ENCODE peak calls at places on chromosomes 11 and 22, in six cellular contexts. W, V, R, S, J and C are unnamed samples.
A peak's percentile ranks its signal among the peaks of the same experiment; 100 is the strongest.

GRCh38 chr22:20807315-20807752 is 33.4 kb downstream of the SERPIND1 start:
- DNase-seq in W (no peak), V (peak; percentile 89), R (peak; percentile 81), S (peak; percentile 71), J (peak; percentile 35), C (peak; percentile 80)

GRCh38 chr11:120601566-120601965 is 90.0 kb downstream of the GRIK4 start:
- DNase-seq in W (no peak), V (no peak), R (peak; percentile 11), S (peak; percentile 12), J (peak; percentile 33), C (peak; percentile 48)

GRCh38 chr11:1031121-1031899 is 5.2 kb downstream of the MUC6 start:
- DNase-seq in W (no peak), V (no peak), R (no peak), S (no peak), J (no peak), C (no peak)

GRCh38 chr11:59463176-59463575 is 6.4 kb downstream of the OR4D6 start:
- DNase-seq in W (no peak), V (no peak), R (no peak), S (peak; percentile 25), J (peak; percentile 26), C (peak; percentile 92)

GRCh38 chr11:2524446-2525165 is 79.8 kb downstream of the KCNQ1 start:
- DNase-seq in W (no peak), V (no peak), R (no peak), S (no peak), J (no peak), C (no peak)

GRCh38 chr11:36033082-36033751 is 89.4 kb downstream of the LDLRAD3 start:
- DNase-seq in W (no peak), V (no peak), R (no peak), S (no peak), J (no peak), C (no peak)

GRCh38 chr22:48572951-48573350 is 1254.7 kb downstream of the BRD1 start:
- DNase-seq in W (no peak), V (no peak), R (no peak), S (no peak), J (no peak), C (no peak)

GRCh38 chr22:17541476-17541875 is 21.8 kb upstream of the SLC25A18 start:
- DNase-seq in W (no peak), V (no peak), R (no peak), S (no peak), J (no peak), C (no peak)

GRCh38 chr22:48760481-48761238 is 1067.0 kb downstream of the BRD1 start:
- DNase-seq in W (no peak), V (no peak), R (no peak), S (no peak), J (no peak), C (no peak)

GRCh38 chr11:79377399-79377798 is 63.4 kb downstream of the TENM4 start:
- DNase-seq in W (no peak), V (no peak), R (no peak), S (no peak), J (no peak), C (no peak)

GRCh38 chr22:45885941-45886395 is 91.0 kb downstream of the WNT7B start:
- DNase-seq in W (no peak), V (no peak), R (no peak), S (no peak), J (no peak), C (no peak)

GRCh38 chr11:58625086-58625485 is 2.6 kb downstream of the CNTF start:
- DNase-seq in W (no peak), V (no peak), R (no peak), S (no peak), J (no peak), C (no peak)

GRCh38 chr11:27183672-27184457 is 143.2 kb downstream of the BBOX1 start:
- DNase-seq in W (peak; percentile 3), V (peak; percentile 33), R (peak; percentile 53), S (peak; percentile 71), J (peak; percentile 94), C (no peak)

GRCh38 chr11:61752925-61753551 is 602 bp downstream of the MYRF start:
- DNase-seq in W (no peak), V (peak; percentile 57), R (no peak), S (no peak), J (peak; percentile 39), C (no peak)
- H3K4me3 ChIP-seq in W (no peak overlapping the region), V (peak overlapping the region; percentile 56), R (peak overlapping the region; percentile 67), S (peak overlapping the region; percentile 61), J (peak overlapping the region; percentile 50), C (peak overlapping the region; percentile 35)

GRCh38 chr22:37471721-37472417 is 14.3 kb downstream of the MFNG start:
- DNase-seq in W (no peak), V (no peak), R (no peak), S (no peak), J (no peak), C (no peak)
- H3K27me3 ChIP-seq in W (no peaks in the 10 kb centered on the region), V (peaks cover 31% of the 10 kb centered on the region), R (peaks cover 12% of the 10 kb centered on the region), S (no peaks in the 10 kb centered on the region), J (no peaks in the 10 kb centered on the region), C (no peaks in the 10 kb centered on the region)

DNA sequence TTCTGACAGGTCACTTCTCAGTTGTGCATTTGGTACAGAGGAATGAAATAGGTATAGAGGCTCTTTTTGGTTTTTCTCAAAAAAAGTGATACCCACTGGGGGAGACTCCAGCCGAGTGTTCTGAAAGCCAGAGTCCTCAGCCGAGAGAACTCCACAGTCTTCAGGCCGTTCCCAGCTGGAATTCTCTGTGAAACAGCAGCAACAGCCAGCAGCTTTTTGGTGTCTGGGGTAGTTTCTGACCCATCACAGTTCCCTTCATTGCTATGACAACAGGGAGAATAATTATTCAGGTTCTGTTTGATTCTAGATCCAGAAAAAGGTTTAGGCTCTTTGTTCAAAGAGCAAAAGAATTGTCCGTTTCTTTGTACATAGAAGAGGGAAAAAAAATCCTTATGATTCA is 84.6 kb downstream of the C22orf31 start:
- DNase-seq in W (no peak), V (no peak), R (peak; percentile 3), S (no peak), J (no peak), C (no peak)
- H3K4me3 ChIP-seq in W (no peak overlapping the region), V (no peak overlapping the region), R (peak overlapping the region; percentile 31), S (no peak overlapping the region), J (no peak overlapping the region), C (peak overlapping the region; percentile 23)

DNA sequence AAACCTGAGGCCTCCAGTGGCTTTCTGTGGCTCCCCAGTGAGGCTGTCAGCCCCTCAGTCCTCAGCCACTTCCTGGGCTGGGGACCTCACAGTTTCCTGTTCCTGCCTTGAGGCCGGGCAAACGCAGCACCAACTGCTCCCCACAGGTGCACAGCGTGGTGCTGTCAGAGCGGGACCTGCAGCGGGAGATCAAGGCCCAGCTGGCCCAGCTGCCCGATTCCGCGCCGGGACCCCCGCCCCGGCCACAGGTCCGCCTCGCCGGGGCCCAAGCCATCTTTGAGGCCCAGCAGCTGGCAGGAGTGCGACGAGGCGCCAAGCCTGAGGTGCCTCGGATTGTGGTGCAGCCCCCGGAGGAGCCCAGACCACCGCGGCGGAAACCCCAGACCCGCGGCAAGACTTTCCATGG is 5.4 kb downstream of the TBC1D10C start:
- DNase-seq in W (peak; percentile 57), V (no peak), R (no peak), S (no peak), J (no peak), C (no peak)
- H3K27me3 ChIP-seq in W (no peaks in the 10 kb centered on the region), V (no peaks in the 10 kb centered on the region), R (peaks cover 10% of the 10 kb centered on the region), S (no peaks in the 10 kb centered on the region), J (no peaks in the 10 kb centered on the region), C (no peaks in the 10 kb centered on the region)

GRCh38 chr11:96054870-96055705 is 131.2 kb upstream of the MTMR2 start:
- DNase-seq in W (no peak), V (peak; percentile 29), R (no peak), S (peak; percentile 77), J (peak; percentile 70), C (no peak)
- H3K4me3 ChIP-seq in W (no peak overlapping the region), V (no peak overlapping the region), R (no peak overlapping the region), S (no peak overlapping the region), J (no peak overlapping the region), C (no peak overlapping the region)

DNA sequence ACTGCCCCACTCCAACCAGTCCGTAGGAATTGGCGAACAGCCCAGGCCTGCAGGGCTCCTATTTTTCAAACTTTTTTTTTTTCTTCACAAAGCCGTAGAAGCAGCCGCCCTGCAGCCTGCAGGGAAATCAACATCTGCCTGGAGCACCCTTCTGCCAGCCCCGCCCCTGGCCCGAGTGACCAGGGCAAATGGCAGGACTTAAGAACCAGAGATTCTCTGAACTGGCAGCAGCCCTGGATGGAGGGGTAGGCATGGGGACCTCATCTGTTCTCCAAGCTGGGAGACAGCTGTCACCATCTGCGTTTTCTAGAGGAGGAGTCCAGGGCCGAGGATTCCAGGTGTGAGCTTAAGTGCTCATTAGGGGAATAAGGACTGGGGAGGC is 5.6 kb downstream of the SCN2B start:
- DNase-seq in W (no peak), V (no peak), R (no peak), S (no peak), J (no peak), C (no peak)
- H3K27me3 ChIP-seq in W (no peaks in the 10 kb centered on the region), V (peaks cover 84% of the 10 kb centered on the region), R (peaks cover 17% of the 10 kb centered on the region), S (peaks cover 36% of the 10 kb centered on the region), J (peaks cover 4% of the 10 kb centered on the region), C (no peaks in the 10 kb centered on the region)

GRCh38 chr22:23450434-23450795 is 129.7 kb downstream of the IGLL1 start:
- DNase-seq in W (no peak), V (no peak), R (no peak), S (no peak), J (no peak), C (no peak)
- H3K4me3 ChIP-seq in W (no peak overlapping the region), V (no peak overlapping the region), R (no peak overlapping the region), S (no peak overlapping the region), J (no peak overlapping the region), C (no peak overlapping the region)

GRCh38 chr11:124724854-124725718 is 14.7 kb upstream of the NRGN start:
- DNase-seq in W (no peak), V (no peak), R (no peak), S (no peak), J (peak; percentile 95), C (no peak)
- H3K27me3 ChIP-seq in W (peaks cover 15% of the 10 kb centered on the region), V (peaks cover 66% of the 10 kb centered on the region), R (peaks cover 13% of the 10 kb centered on the region), S (no peaks in the 10 kb centered on the region), J (no peaks in the 10 kb centered on the region), C (peaks cover 15% of the 10 kb centered on the region)

GRCh38 chr11:13963949-13964770 is 1.6 kb downstream of the SPON1 start:
- DNase-seq in W (no peak), V (no peak), R (no peak), S (peak; percentile 43), J (no peak), C (no peak)

GRCh38 chr11:13963169-13963948 is 836 bp downstream of the SPON1 start:
- DNase-seq in W (no peak), V (no peak), R (no peak), S (no peak), J (no peak), C (no peak)

GRCh38 chr11:13962562-13963168 is at the start of gene SPON1:
- DNase-seq in W (no peak), V (no peak), R (no peak), S (no peak), J (peak; percentile 12), C (no peak)

GRCh38 chr11:13964771-13965074 is 2.2 kb downstream of the SPON1 start:
- DNase-seq in W (no peak), V (no peak), R (no peak), S (no peak), J (no peak), C (no peak)

DNA sequence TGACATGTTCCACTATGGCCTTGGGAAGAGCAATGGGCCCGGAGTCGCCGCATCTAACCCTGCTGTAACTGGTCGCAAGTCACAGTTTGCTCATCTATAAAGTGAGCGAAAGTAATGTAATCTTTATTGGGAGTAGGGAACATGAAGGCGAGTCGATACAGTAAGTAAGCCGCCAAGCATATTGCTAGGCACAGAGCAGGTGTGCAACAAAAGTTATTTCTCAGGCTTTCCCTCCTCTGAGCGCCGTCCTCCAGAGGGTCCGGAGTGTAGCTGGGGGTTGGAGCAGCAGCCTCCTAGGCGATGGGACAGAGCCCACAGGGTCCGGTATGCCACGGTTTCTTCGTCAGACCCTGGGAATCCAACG is 343 bp upstream of the SPON1 start:
- DNase-seq in W (no peak), V (no peak), R (no peak), S (no peak), J (no peak), C (no peak)
- H3K4me3 ChIP-seq in W (no peak overlapping the region), V (no peak overlapping the region), R (no peak overlapping the region), S (no peak overlapping the region), J (no peak overlapping the region), C (no peak overlapping the region)